ENCODE peak calls at places on chromosomes 7 and 10, in nine cellular contexts. H, V, U, Y, Q, D, A, T and P are unnamed samples.

GRCh38 chr7:43211276-43211675 is 98.8 kb downstream of the HECW1 start:
- DNase-seq in Q (no peak), H (peak), U (no peak), Y (no peak), T (no peak), A (peak), D (no peak), V (no peak), P (no peak)

GRCh38 chr10:132652446-132652845 is 114.9 kb downstream of the INPP5A start:
- DNase-seq in H (no peak), V (no peak), A (no peak), U (no peak), T (no peak), Y (peak), D (no peak), Q (no peak), P (no peak)

GRCh38 chr7:132437730-132438129 is 138.5 kb downstream of the PLXNA4 start:
- DNase-seq in U (peak), H (no peak), V (no peak), Q (no peak), Y (no peak), A (no peak), D (no peak), T (no peak), P (peak)

GRCh38 chr7:42456267-42456666 is 219.3 kb upstream of the GLI3 start:
- DNase-seq in T (no peak), U (no peak), V (no peak), Y (no peak), A (no peak), D (no peak), Q (no peak), H (no peak), P (no peak)

GRCh38 chr7:266851-267840 is 22.8 kb upstream of the FOXL3 start:
- DNase-seq in Q (no peak), T (peak), H (no peak), V (no peak), Y (peak), U (no peak), A (no peak), D (no peak), P (peak)

GRCh38 chr10:95788830-95789229 is 32.9 kb downstream of the ENTPD1 start:
- DNase-seq in H (peak), A (no peak), U (no peak), V (no peak), Q (no peak), D (peak), T (no peak), Y (no peak), P (no peak)

GRCh38 chr7:1641661-1642260 is 28.3 kb upstream of the ELFN1 start:
- DNase-seq in T (no peak), Y (no peak), Q (peak), H (no peak), D (no peak), A (no peak), V (no peak), U (no peak), P (no peak)

GRCh38 chr10:9015005-9015404 is 960.5 kb downstream of the GATA3 start:
- DNase-seq in Q (no peak), V (no peak), T (no peak), Y (no peak), H (no peak), D (no peak), A (no peak), U (no peak), P (no peak)

GRCh38 chr7:98808751-98809460 is 60.9 kb downstream of the TMEM130 start:
- DNase-seq in A (no peak), D (no peak), T (peak), V (no peak), Q (peak), H (no peak), U (no peak), Y (no peak), P (no peak)

GRCh38 chr10:79162861-79163662 is 94.3 kb downstream of the ZMIZ1 start:
- DNase-seq in H (peak), U (no peak), Q (peak), D (peak), A (peak), V (no peak), Y (no peak), T (no peak), P (no peak)

GRCh38 chr7:47885309-47886000 is 62.8 kb downstream of the PKD1L1 start:
- DNase-seq in A (no peak), H (no peak), D (no peak), T (no peak), Y (no peak), Q (no peak), U (no peak), V (no peak), P (no peak)

GRCh38 chr7:139118234-139118802 is 8.8 kb upstream of the ZC3HAV1 start:
- DNase-seq in A (peak), U (peak), H (peak), Y (no peak), Q (no peak), V (no peak), D (peak), T (no peak), P (no peak)

GRCh38 chr7:13848576-13849527 is 140.6 kb downstream of the ETV1 start:
- DNase-seq in V (no peak), Q (no peak), U (no peak), D (peak), Y (no peak), T (no peak), A (no peak), H (no peak), P (no peak)

GRCh38 chr7:4267326-4268039 is 414.6 kb upstream of the FOXK1 start:
- DNase-seq in U (peak), T (no peak), D (no peak), Q (no peak), Y (peak), H (no peak), A (no peak), V (no peak), P (no peak)

GRCh38 chr7:129457101-129457500 is 22.9 kb downstream of the STRIP2 start:
- DNase-seq in A (no peak), U (no peak), T (no peak), D (no peak), Q (no peak), Y (no peak), H (no peak), V (no peak), P (no peak)

GRCh38 chr7:130960208-130960988 is 226.4 kb upstream of the KLF14 start:
- DNase-seq in D (peak), U (peak), V (no peak), Q (peak), H (peak), T (no peak), A (peak), Y (no peak), P (no peak)

GRCh38 chr7:143002106-143002505 is 24.8 kb downstream of the OR9A2 start:
- DNase-seq in Y (no peak), Q (no peak), A (peak), V (no peak), H (no peak), U (no peak), T (no peak), D (peak), P (no peak)

GRCh38 chr7:6389728-6390127 is 58.0 kb downstream of the DAGLB start:
- DNase-seq in U (no peak), D (no peak), V (no peak), T (no peak), Q (no peak), Y (no peak), H (no peak), A (no peak), P (no peak)

GRCh38 chr7:7966141-7966734 is 2.4 kb upstream of the GLCCI1 start:
- DNase-seq in A (no peak), H (no peak), T (no peak), Y (no peak), V (no peak), Q (no peak), D (no peak), U (no peak), P (no peak)

GRCh38 chr7:125279956-125280355 is 350.3 kb upstream of the POT1 start:
- DNase-seq in H (no peak), A (no peak), Y (no peak), Q (no peak), U (no peak), V (no peak), T (peak), D (no peak), P (no peak)

GRCh38 chr7:116836911-116837310 is 25.5 kb upstream of the CAPZA2 start:
- DNase-seq in A (no peak), Y (no peak), Q (no peak), D (no peak), T (no peak), V (no peak), U (no peak), H (peak), P (no peak)

GRCh38 chr10:3830946-3831345 is 45.9 kb upstream of the KLF6 start:
- DNase-seq in A (no peak), T (no peak), U (no peak), D (no peak), Y (no peak), Q (no peak), H (no peak), V (no peak), P (no peak)

GRCh38 chr10:59648711-59649201 is 60.9 kb downstream of the SLC16A9 start:
- DNase-seq in Q (no peak), U (no peak), T (no peak), V (no peak), D (peak), H (no peak), A (no peak), Y (no peak), P (no peak)

GRCh38 chr10:34907743-34908425 is 92.8 kb upstream of the PARD3 start:
- DNase-seq in H (no peak), V (no peak), A (no peak), Q (no peak), D (no peak), U (no peak), Y (no peak), T (no peak), P (no peak)

GRCh38 chr7:36985866-36986402 is 261.6 kb upstream of the AOAH start:
- DNase-seq in U (no peak), D (no peak), V (no peak), Y (no peak), T (peak), A (no peak), Q (no peak), H (no peak), P (no peak)

GRCh38 chr7:41054960-41055700 is 647.8 kb downstream of the INHBA start:
- DNase-seq in U (no peak), V (no peak), T (no peak), Q (no peak), Y (no peak), H (no peak), A (no peak), D (no peak), P (no peak)

GRCh38 chr7:7569615-7570014 is 2.9 kb downstream of the MIOS start:
- DNase-seq in D (no peak), Q (no peak), Y (no peak), T (no peak), V (no peak), U (no peak), A (no peak), H (no peak), P (no peak)

GRCh38 chr10:14491814-14492213 is 161.1 kb upstream of the FRMD4A start:
- DNase-seq in Q (no peak), Y (no peak), U (no peak), V (no peak), T (no peak), H (no peak), D (peak), A (peak), P (no peak)